ENCODE peak calls at places on chromosomes 6 and 20, in five cellular contexts. E is epithelial cell of proximal tubule, F is endothelial cell, O is activated B cell treated with CpG ODN at 0.5 μM for 24 hours, K is heart right ventricle. Q is an unnamed sample.

GRCh38 chr6:122817362-122817761 is 28.3 kb downstream of the SMPDL3A start:
- DNase-seq in F (no peak), K (no peak), O (no peak), E (no peak), Q (no peak)

GRCh38 chr6:169780571-169781091 is 29.2 kb downstream of the ERMARD start:
- DNase-seq in O (no peak), K (no peak), E (no peak), F (no peak), Q (no peak)

GRCh38 chr20:5221078-5221430 is 94.2 kb downstream of the CDS2 start:
- DNase-seq in K (no peak), E (no peak), F (no peak), O (no peak), Q (no peak)

GRCh38 chr6:168067081-168067480 is 11.9 kb downstream of the FRMD1 start:
- DNase-seq in F (no peak), K (no peak), O (no peak), E (no peak), Q (no peak)

GRCh38 chr6:70474751-70475150 is 61.4 kb downstream of the FAM135A start:
- DNase-seq in O (no peak), E (no peak), F (no peak), K (no peak), Q (no peak)

GRCh38 chr20:5039255-5039657 is 37.9 kb upstream of the SLC23A2 start:
- DNase-seq in F (no peak), K (no peak), O (no peak), E (no peak), Q (no peak)

GRCh38 chr20:4613184-4613583 is 108.5 kb upstream of the PRND start:
- DNase-seq in E (no peak), K (no peak), O (no peak), F (no peak), Q (no peak)

GRCh38 chr20:36569847-36570429 is 3.5 kb upstream of the TGIF2 start:
- DNase-seq in F (no peak), O (no peak), K (no peak), E (no peak), Q (no peak)

GRCh38 chr20:50008007-50008406 is 25.2 kb downstream of the SNAI1 start:
- DNase-seq in E (no peak), F (no peak), O (no peak), K (no peak), Q (no peak)

GRCh38 chr6:93654548-93654947 is 235.2 kb upstream of the EPHA7 start:
- DNase-seq in E (no peak), K (no peak), F (no peak), O (no peak), Q (no peak)

GRCh38 chr6:44664716-44665115 is 277.2 kb downstream of the CDC5L start:
- DNase-seq in E (no peak), O (no peak), F (no peak), K (no peak), Q (no peak)

GRCh38 chr6:129029778-129030177 is 146.8 kb downstream of the LAMA2 start:
- DNase-seq in F (no peak), E (no peak), K (no peak), O (no peak), Q (no peak)

GRCh38 chr6:114747995-114748625 is 405.3 kb upstream of the HS3ST5 start:
- DNase-seq in O (no peak), F (peak), K (peak), E (peak), Q (peak)
- TF ChIP-seq CTCF in O (no peak), F (peak), K (peak), E (peak), Q (no peak)

DNA sequence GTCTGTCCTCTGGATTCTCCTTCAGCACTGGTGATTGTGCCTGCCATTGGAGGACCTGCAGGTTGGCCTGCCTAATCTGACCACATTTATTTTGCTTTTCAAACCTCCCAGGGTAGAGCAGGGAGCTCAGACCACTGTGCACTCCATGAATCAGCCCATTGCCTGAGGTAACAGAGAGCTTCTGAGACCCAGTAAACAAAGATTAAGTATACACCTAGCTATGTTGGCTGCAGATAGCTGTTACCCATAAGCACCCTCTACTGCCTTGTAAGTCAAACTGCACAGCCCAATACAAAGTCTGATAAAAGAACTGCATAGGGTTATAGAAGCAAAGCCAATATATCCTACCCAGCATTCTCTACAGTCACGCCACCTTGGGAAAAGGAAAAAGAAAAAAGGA is 338.7 kb downstream of the HTR1B start:
- DNase-seq in E (no peak), K (no peak), O (no peak), F (no peak), Q (no peak)
- TF ChIP-seq CTCF in E (peak), K (no peak), O (no peak), F (no peak), Q (no peak)

GRCh38 chr6:132684998-132685397 is 26.0 kb upstream of the TAAR1 start:
- DNase-seq in F (no peak), O (no peak), E (no peak), K (no peak), Q (no peak)
- TF ChIP-seq CTCF in F (no peak), O (no peak), E (no peak), K (no peak), Q (no peak)

GRCh38 chr6:46511320-46511719 is 20.1 kb upstream of the RCAN2 start:
- DNase-seq in K (peak), F (no peak), E (no peak), O (no peak), Q (no peak)
- TF ChIP-seq CTCF in K (no peak), F (no peak), E (no peak), O (no peak), Q (no peak)

GRCh38 chr6:96468681-96469224 is 52.9 kb upstream of the UFL1 start:
- DNase-seq in F (no peak), E (no peak), K (no peak), O (no peak), Q (no peak)

GRCh38 chr6:96467814-96468213 is 53.8 kb upstream of the UFL1 start:
- DNase-seq in F (no peak), E (no peak), K (no peak), O (no peak), Q (no peak)

GRCh38 chr6:96470296-96470695 is 51.3 kb upstream of the UFL1 start:
- DNase-seq in E (no peak), F (no peak), K (no peak), O (no peak), Q (no peak)

GRCh38 chr6:96468281-96468680 is 53.3 kb upstream of the UFL1 start:
- DNase-seq in F (no peak), K (no peak), E (no peak), O (no peak), Q (no peak)

DNA sequence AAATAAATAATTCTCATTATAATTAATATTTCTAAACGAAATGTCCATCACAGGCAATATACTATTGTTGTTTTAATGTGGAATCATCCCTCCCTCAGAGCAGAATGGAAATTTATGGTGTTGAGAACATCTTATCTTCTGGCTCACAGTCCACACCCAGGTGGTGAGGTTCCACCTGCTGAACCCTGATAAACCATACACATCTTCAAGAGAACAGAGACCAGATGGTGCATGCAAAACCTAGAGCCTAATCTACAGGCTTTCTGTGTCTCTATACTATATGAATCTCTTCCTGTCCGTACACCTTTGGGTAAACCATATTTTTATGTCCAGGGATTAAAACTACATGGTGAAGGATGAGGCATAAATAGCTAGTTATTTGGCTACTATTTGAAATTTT is 52.3 kb upstream of the UFL1 start:
- DNase-seq in E (no peak), K (no peak), F (no peak), O (no peak), Q (no peak)
- TF ChIP-seq CTCF in E (no peak), K (no peak), F (no peak), O (no peak), Q (no peak)

GRCh38 chr6:104484191-104484590 is 375.5 kb downstream of the HACE1 start:
- DNase-seq in E (no peak), K (no peak), O (no peak), F (no peak), Q (no peak)

GRCh38 chr6:104486003-104486402 is 373.7 kb downstream of the HACE1 start:
- DNase-seq in O (no peak), K (no peak), F (no peak), E (no peak), Q (no peak)

GRCh38 chr6:104484626-104485025 is 375.1 kb downstream of the HACE1 start:
- DNase-seq in K (no peak), E (no peak), O (no peak), F (no peak), Q (no peak)

GRCh38 chr6:104477569-104477968 is 382.1 kb downstream of the HACE1 start:
- DNase-seq in F (no peak), K (no peak), E (no peak), O (no peak), Q (no peak)

GRCh38 chr6:104483225-104483834 is 376.4 kb downstream of the HACE1 start:
- DNase-seq in F (no peak), E (no peak), O (no peak), K (no peak), Q (no peak)
- TF ChIP-seq CTCF in F (no peak), E (peak), O (no peak), K (no peak), Q (no peak)

GRCh38 chr6:53064726-53065265 is 408 bp upstream of the FBXO9 start:
- DNase-seq in O (peak), E (peak), K (peak), F (peak), Q (peak)
- TF ChIP-seq CTCF in O (no peak), E (no peak), K (no peak), F (no peak), Q (no peak)

GRCh38 chr6:37027811-37028469 is 22.5 kb downstream of the FGD2 start:
- DNase-seq in O (no peak), K (no peak), E (no peak), F (no peak), Q (no peak)
- TF ChIP-seq CTCF in O (no peak), K (no peak), E (no peak), F (no peak), Q (no peak)

GRCh38 chr20:53130819-53131218 is 158.7 kb downstream of the TSHZ2 start:
- DNase-seq in O (no peak), E (no peak), K (no peak), F (no peak), Q (no peak)

GRCh38 chr20:53128024-53128423 is 155.9 kb downstream of the TSHZ2 start:
- DNase-seq in E (no peak), F (no peak), K (no peak), O (no peak), Q (no peak)

GRCh38 chr20:53126185-53126584 is 154.0 kb downstream of the TSHZ2 start:
- DNase-seq in F (no peak), E (no peak), K (no peak), O (no peak), Q (no peak)

GRCh38 chr20:53127027-53127426 is 154.9 kb downstream of the TSHZ2 start:
- DNase-seq in E (no peak), F (no peak), O (no peak), K (no peak), Q (no peak)

DNA sequence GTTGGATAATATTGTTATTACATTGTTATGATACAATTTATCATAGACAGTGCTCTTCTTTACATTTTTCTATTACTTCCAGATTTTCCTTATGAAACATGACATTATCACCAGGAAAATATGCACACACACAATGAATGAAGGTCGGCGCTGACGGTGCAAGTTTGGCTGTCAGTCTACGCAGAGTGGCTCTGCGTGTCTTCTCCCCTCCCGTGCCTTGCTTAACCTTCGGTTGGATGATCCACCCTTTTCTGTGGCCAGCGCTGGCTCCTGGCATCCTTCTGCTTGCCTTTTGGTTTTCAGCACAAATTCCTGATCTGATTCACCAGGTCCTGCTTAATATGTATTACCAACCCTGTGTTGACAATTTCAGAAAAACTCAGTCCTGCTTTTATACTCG is 157.4 kb downstream of the TSHZ2 start:
- DNase-seq in F (no peak), E (no peak), K (no peak), O (no peak), Q (no peak)
- TF ChIP-seq CTCF in F (no peak), E (no peak), K (no peak), O (no peak), Q (no peak)

Q was measured in omental fat pad.